ENCODE peak calls at places on chromosome 22, in eight cellular contexts. E is heart right ventricle, J is adrenal gland, T is psoas muscle, O is GM23248, K is A549, M is HCT116, A is colonic mucosa. S is an unnamed sample. For H3K4me1, the result is how much of the 10 kb centered on the place peaks cover.

GRCh38 chr22:25111579-25112517 is 87.8 kb upstream of the CRYBB3 start:
- DNase-seq in M (no peak), O (peak), A (peak), J (peak), K (no peak), E (no peak), T (peak), S (peak)

GRCh38 chr22:30601464-30601863 is 5.5 kb upstream of the TCN2 start:
- DNase-seq in M (no peak), E (no peak), K (no peak), J (no peak), T (no peak), A (no peak), O (no peak), S (no peak)

GRCh38 chr22:21734540-21735197 is 925 bp downstream of the YPEL1 start:
- DNase-seq in M (no peak), J (no peak), O (peak), E (no peak), A (no peak), K (no peak), T (no peak), S (no peak)

GRCh38 chr22:31891366-31892079 is 52.8 kb upstream of the YWHAH start:
- DNase-seq in E (no peak), T (no peak), K (no peak), M (no peak), J (no peak), A (no peak), O (peak), S (no peak)

GRCh38 chr22:44000123-44000522 is 24.0 kb upstream of the PARVB start:
- DNase-seq in T (no peak), K (no peak), E (no peak), J (no peak), A (no peak), M (no peak), O (no peak), S (no peak)

GRCh38 chr22:42848941-42849340 is 8.1 kb downstream of the ARFGAP3 start:
- DNase-seq in J (peak), E (no peak), T (no peak), K (no peak), M (no peak), O (peak), A (no peak), S (no peak)

GRCh38 chr22:43681724-43682360 is 130.3 kb downstream of the EFCAB6 start:
- DNase-seq in M (no peak), J (no peak), E (no peak), T (no peak), K (no peak), A (no peak), O (no peak), S (no peak)

GRCh38 chr22:32665676-32666075 is 135.8 kb upstream of the TIMP3 start:
- DNase-seq in K (no peak), M (no peak), T (no peak), O (peak), J (no peak), A (no peak), E (no peak), S (no peak)

GRCh38 chr22:16559056-16559955 is 33.3 kb downstream of the CCT8L2 start:
- DNase-seq in T (peak), K (no peak), J (no peak), E (no peak), M (no peak), A (no peak), O (no peak), S (peak)

GRCh38 chr22:32754413-32755041 is 47.0 kb upstream of the TIMP3 start:
- DNase-seq in T (peak), A (no peak), E (no peak), M (no peak), J (no peak), K (peak), O (peak), S (peak)

GRCh38 chr22:24323695-24324094 is 53.1 kb downstream of the SPECC1L start:
- DNase-seq in E (no peak), A (no peak), K (no peak), T (no peak), J (no peak), O (no peak), M (no peak), S (no peak)

GRCh38 chr22:19823638-19824196 is 31.0 kb downstream of the GNB1L start:
- DNase-seq in J (peak), O (no peak), K (no peak), E (no peak), A (peak), M (no peak), T (no peak), S (no peak)

GRCh38 chr22:44723801-44724200 is 21.8 kb downstream of the PRR5 start:
- DNase-seq in E (no peak), M (peak), J (no peak), A (no peak), K (peak), O (no peak), T (no peak), S (no peak)

GRCh38 chr22:37010976-37011375 is 8.3 kb downstream of the TST start:
- DNase-seq in M (no peak), A (no peak), O (no peak), E (no peak), T (no peak), J (no peak), K (no peak), S (peak)

GRCh38 chr22:46296257-46297150 is at the start of gene GTSE1:
- DNase-seq in T (peak), K (peak), J (peak), O (peak), A (peak), M (peak), E (peak), S (peak)

GRCh38 chr22:46294784-46295183 is 1.9 kb upstream of the GTSE1 start:
- DNase-seq in O (no peak), A (no peak), E (no peak), K (no peak), M (no peak), T (no peak), J (no peak), S (no peak)

GRCh38 chr22:46297151-46297819 is 615 bp downstream of the GTSE1 start:
- DNase-seq in T (no peak), O (peak), J (peak), M (no peak), E (no peak), A (peak), K (no peak), S (peak)

GRCh38 chr22:46293591-46294260 is 2.9 kb upstream of the GTSE1 start:
- DNase-seq in T (peak), E (no peak), O (peak), A (no peak), K (no peak), J (peak), M (no peak), S (peak)

GRCh38 chr22:46295277-46295971 is 1.2 kb upstream of the GTSE1 start:
- DNase-seq in J (no peak), E (no peak), A (no peak), M (no peak), O (peak), K (no peak), T (no peak), S (no peak)
- H3K4me1 ChIP-seq in J (under half), E (under half), A (under half), M (under half), O (under half), K (under half), T (under half), S (under half)

DNA sequence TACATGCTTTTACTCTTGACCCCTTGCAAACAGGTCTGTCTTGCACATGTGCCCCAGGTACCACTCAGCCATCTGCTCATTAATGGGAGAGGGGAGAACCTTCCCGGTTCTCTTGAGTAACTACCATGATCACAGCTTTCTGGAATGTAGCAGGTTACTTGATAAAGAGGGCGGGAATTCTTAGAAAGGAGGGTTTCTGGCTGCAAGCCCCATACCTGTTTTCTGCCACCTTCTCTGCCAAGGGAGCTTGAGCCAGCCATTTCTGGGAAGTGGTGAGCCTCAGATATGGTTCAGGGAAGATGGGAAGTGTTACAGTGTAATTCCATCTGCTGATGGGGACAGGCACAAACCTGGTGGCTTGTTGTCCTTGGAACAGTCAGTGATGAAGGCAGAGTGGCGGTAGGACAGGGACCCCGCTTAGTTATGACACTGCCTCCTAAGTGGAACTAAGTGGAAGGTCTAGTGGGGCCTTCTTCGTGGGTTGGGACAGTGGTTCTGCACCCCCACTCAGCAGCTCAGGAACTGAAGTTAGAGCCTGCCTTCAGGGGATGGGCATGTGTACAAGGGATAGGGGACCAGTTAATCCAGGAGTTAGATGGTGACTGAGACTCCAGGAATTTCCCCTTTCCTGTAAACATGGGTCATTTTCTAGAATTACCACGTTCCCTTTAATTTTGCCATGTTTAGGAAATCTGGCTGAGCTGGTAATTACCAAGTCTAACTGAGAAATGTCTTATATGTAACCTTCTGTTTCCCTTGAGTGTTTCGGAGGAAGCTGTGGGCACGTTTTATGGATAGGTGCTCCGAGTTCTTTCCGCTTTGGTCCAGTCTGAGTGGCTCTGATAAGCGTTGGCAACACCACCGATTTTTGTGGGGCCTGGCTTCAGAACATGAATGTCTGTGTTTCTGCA is 35.2 kb downstream of the BCR start:
- DNase-seq in E (no peak), T (no peak), M (no peak), A (no peak), K (no peak), O (peak), J (peak), S (peak)
- H3K27ac ChIP-seq in E (peak), T (peak), M (no peak), A (no peak), K (no peak), O (peak), J (peak), S (peak)

DNA sequence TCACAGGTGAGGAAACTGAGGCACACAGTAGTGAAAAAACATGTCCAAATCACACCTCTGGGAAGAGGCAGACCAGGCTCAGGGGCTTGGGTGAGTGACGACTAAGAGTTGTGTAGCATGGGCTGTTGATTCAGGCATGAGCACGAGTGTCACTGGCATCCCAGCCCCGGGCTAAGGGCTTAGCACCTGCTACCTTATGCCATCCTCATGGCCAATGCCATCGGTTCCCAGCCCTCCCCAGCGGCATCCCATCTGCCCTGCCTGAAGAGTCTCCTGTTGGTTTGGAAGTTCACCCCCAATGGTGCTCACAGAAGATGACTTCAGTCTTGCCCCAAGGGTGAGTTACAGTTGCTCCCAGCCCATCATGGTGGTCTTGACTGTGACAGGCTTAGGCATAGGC is 22.4 kb downstream of the MB start:
- DNase-seq in E (no peak), O (no peak), M (no peak), A (no peak), T (no peak), K (no peak), J (no peak), S (no peak)
- H3K4me3 ChIP-seq in E (no peak), O (no peak), M (no peak), A (no peak), T (no peak), K (no peak), J (no peak), S (no peak)

GRCh38 chr22:40199852-40200251 is 22.1 kb downstream of the TNRC6B start:
- DNase-seq in E (no peak), J (no peak), A (no peak), K (no peak), O (no peak), T (no peak), M (no peak), S (no peak)
- H3K4me1 ChIP-seq in E (half or more), J (under half), A (under half), K (under half), O (under half), T (half or more), M (under half), S (under half)

GRCh38 chr22:26643368-26644100 is 13.9 kb upstream of the MIAT start:
- DNase-seq in E (no peak), K (no peak), A (no peak), J (no peak), T (no peak), M (no peak), O (no peak), S (no peak)
- H3K27ac ChIP-seq in E (peak), K (no peak), A (no peak), J (no peak), T (no peak), M (no peak), O (no peak), S (no peak)